ENCODE peak calls at places on chromosomes 16 and 17, in six cellular contexts. Z is IMR-90, W is tibial nerve, I is ovary, F is left ventricle myocardium inferior, E is upper lobe of right lung. Y is an unnamed sample.

GRCh38 chr16:51374346-51374745 is 223.3 kb upstream of the SALL1 start:
- DNase-seq in E (no peak), I (no peak), F (no peak), W (no peak), Z (peak), Y (no peak)

GRCh38 chr17:15516150-15516549 is 47.1 kb downstream of the TVP23C start:
- DNase-seq in F (no peak), Z (peak), I (no peak), E (no peak), W (no peak), Y (no peak)

GRCh38 chr17:28033972-28034714 is 8.3 kb upstream of the NLK start:
- DNase-seq in F (no peak), E (no peak), W (peak), I (no peak), Z (peak), Y (no peak)

GRCh38 chr17:31564883-31565297 is 173.4 kb downstream of the RAB11FIP4 start:
- DNase-seq in E (no peak), Z (peak), F (no peak), I (peak), W (no peak), Y (no peak)

GRCh38 chr17:81162491-81162890 is 2.8 kb upstream of the PVALEF start:
- DNase-seq in Z (no peak), E (no peak), F (no peak), I (no peak), W (no peak), Y (peak)

GRCh38 chr16:8998114-8998513 is 34.4 kb upstream of the USP7 start:
- DNase-seq in E (no peak), W (no peak), F (no peak), Z (peak), I (no peak), Y (no peak)

GRCh38 chr17:14630025-14630424 is 329.1 kb downstream of the HS3ST3B1 start:
- DNase-seq in F (no peak), W (no peak), I (no peak), E (no peak), Z (no peak), Y (no peak)

GRCh38 chr17:37744961-37745800 is at the start of gene HNF1B:
- DNase-seq in E (peak), Z (no peak), I (no peak), W (no peak), F (no peak), Y (peak)

GRCh38 chr16:84585886-84586285 is 32.0 kb downstream of the COTL1 start:
- DNase-seq in I (no peak), F (no peak), Z (no peak), W (no peak), E (no peak), Y (no peak)

GRCh38 chr17:12089809-12090384 is 69.2 kb downstream of the MAP2K4 start:
- DNase-seq in F (no peak), W (no peak), Z (peak), I (no peak), E (no peak), Y (no peak)

GRCh38 chr16:50303041-50303604 is 36.8 kb downstream of the ADCY7 start:
- DNase-seq in W (no peak), Z (peak), I (no peak), F (no peak), E (peak), Y (peak)

GRCh38 chr16:12054868-12055267 is 78.3 kb downstream of the SNX29 start:
- DNase-seq in E (no peak), I (no peak), Z (no peak), F (no peak), W (no peak), Y (no peak)

GRCh38 chr16:89365996-89366395 is 124.4 kb downstream of the ANKRD11 start:
- DNase-seq in W (no peak), F (no peak), I (no peak), E (no peak), Z (no peak), Y (no peak)

GRCh38 chr16:48385272-48385953 is at the start of gene SIAH1:
- DNase-seq in I (peak), E (peak), F (peak), W (peak), Z (peak), Y (peak)

GRCh38 chr16:10386517-10387377 is 886 bp downstream of the ATF7IP2 start:
- DNase-seq in I (no peak), E (no peak), W (no peak), F (no peak), Z (peak), Y (no peak)

DNA sequence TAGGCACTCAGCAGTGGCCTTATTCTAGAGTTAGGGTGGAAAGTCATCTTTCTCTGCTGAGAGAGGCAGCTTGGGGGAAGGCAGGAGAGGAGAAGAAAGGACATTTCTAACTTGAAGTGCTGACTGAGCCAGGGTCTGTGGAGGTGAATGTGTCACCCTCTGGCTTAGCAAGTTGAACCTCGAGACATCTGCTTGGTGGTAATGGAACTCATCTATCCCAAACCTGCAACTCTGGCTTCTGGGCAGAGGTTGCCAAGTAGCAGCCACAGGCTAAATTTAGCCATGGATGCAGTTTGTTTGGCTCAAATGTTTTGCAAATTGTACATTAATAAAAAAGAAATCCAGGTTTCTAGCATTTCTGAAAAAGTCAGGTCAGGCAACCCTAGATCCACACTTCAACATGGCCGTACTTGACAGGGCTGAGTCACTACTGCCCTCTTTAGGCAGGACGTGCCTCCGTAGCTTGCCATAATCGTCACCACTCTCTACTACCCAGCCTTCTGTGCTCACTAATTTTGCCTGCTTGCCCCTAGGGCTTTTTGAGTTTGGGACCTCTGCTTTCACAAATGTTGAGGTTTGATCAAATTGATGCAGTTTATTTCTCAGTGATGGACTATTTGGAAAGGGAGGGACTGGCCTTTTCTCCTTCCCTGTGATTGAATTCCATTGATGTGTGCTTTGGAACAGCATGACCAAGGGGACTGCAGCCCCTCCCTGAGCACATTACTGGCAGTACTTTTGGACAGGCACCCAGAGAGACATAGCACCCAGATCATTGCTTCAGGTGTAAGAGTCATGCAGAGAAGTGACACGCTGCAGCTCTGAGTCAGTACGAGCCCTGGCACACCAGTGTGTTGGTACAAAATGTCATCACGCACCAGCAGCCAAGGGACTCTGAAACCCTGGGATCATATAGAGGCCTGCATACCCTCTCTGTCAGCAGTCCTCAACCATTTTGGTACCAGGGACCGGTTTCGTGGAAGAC is 5.2 kb downstream of the CDH13 start:
- DNase-seq in I (no peak), F (no peak), Z (peak), E (no peak), W (no peak), Y (no peak)
- H3K27ac ChIP-seq in I (no peak), F (peak), Z (no peak), E (no peak), W (no peak), Y (no peak)

GRCh38 chr17:63277629-63278028 is 168.5 kb downstream of the CYB561 start:
- DNase-seq in Z (no peak), F (no peak), W (no peak), E (no peak), I (no peak), Y (no peak)

GRCh38 chr17:63276821-63277220 is 169.3 kb downstream of the CYB561 start:
- DNase-seq in F (no peak), I (no peak), E (no peak), W (no peak), Z (no peak), Y (no peak)

GRCh38 chr17:63276376-63276775 is 169.7 kb downstream of the CYB561 start:
- DNase-seq in Z (no peak), E (no peak), I (no peak), W (no peak), F (no peak), Y (no peak)

GRCh38 chr17:63275318-63275967 is 170.7 kb downstream of the CYB561 start:
- DNase-seq in Z (peak), F (no peak), W (no peak), E (no peak), I (no peak), Y (no peak)

DNA sequence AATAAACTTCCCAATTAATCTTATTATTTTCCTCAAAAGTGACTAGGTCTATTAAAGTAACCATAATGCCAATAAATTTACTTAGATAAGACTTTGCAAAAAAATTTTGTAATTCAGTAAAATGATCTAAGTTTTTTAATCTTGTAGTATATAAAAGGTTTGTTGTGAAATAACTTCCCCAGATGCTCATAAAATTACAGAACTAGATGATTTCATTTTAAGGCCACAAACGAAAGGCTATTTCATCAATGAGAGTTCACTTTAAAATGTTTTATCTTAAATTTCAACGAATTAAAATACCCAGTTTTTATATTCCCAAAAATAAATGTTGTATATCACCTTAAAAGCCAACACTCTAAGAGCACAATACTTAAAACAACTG is 170.1 kb downstream of the CYB561 start:
- DNase-seq in F (no peak), I (no peak), E (no peak), Z (no peak), W (no peak), Y (no peak)
- H3K27ac ChIP-seq in F (peak), I (no peak), E (no peak), Z (no peak), W (peak), Y (no peak)

GRCh38 chr17:19304751-19305150 is 57.8 kb downstream of the B9D1 start:
- DNase-seq in W (no peak), Z (no peak), F (no peak), E (peak), I (no peak), Y (peak)
- H3K27ac ChIP-seq in W (peak), Z (no peak), F (peak), E (no peak), I (no peak), Y (peak)

GRCh38 chr16:85593503-85594195 is 19.5 kb upstream of the GSE1 start:
- DNase-seq in Z (no peak), E (no peak), W (no peak), I (no peak), F (no peak), Y (no peak)

GRCh38 chr16:85595812-85596495 is 17.2 kb upstream of the GSE1 start:
- DNase-seq in E (no peak), F (no peak), I (no peak), Z (no peak), W (no peak), Y (no peak)

GRCh38 chr16:85594621-85595298 is 18.4 kb upstream of the GSE1 start:
- DNase-seq in F (no peak), I (no peak), Z (no peak), W (no peak), E (no peak), Y (no peak)

GRCh38 chr16:85592700-85593502 is 20.2 kb upstream of the GSE1 start:
- DNase-seq in E (no peak), I (no peak), F (no peak), W (no peak), Z (peak), Y (no peak)

DNA sequence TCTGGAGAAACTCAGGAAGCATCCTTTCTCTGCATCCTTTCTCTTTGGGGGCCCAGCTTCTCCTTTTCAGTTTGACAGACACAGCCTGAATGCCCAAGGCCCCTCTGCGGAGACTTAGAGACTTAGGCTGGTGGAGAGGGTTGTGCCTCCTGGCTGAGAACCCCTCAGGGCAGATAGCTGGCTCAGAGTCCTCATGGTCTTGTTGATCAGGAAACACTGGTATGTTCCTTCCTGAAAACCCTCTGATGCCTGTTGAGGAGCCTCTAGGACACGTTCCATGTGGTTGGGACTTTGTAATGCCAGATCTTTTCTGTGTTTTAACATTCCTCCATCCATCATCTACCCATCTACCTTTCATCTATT is 17.8 kb upstream of the GSE1 start:
- DNase-seq in W (no peak), F (no peak), I (no peak), E (no peak), Z (no peak), Y (no peak)
- H3K27ac ChIP-seq in W (no peak), F (no peak), I (no peak), E (no peak), Z (no peak), Y (no peak)

GRCh38 chr17:49680314-49680713 is 2.4 kb upstream of the SPOP start:
- DNase-seq in W (no peak), E (no peak), F (no peak), Z (no peak), I (no peak), Y (peak)
- H3K27ac ChIP-seq in W (no peak), E (no peak), F (no peak), Z (no peak), I (no peak), Y (no peak)

GRCh38 chr17:62089296-62089695 is 24.2 kb upstream of the MED13 start:
- DNase-seq in W (no peak), Z (no peak), F (no peak), E (no peak), I (no peak), Y (no peak)

GRCh38 chr17:62091804-62092203 is 26.7 kb upstream of the MED13 start:
- DNase-seq in Z (no peak), E (no peak), F (no peak), I (no peak), W (no peak), Y (no peak)

GRCh38 chr17:62092784-62093183 is 27.7 kb upstream of the MED13 start:
- DNase-seq in Z (no peak), F (no peak), W (no peak), I (no peak), E (no peak), Y (no peak)

GRCh38 chr17:62090868-62091267 is 25.8 kb upstream of the MED13 start:
- DNase-seq in I (no peak), F (no peak), E (no peak), Z (no peak), W (no peak), Y (no peak)

GRCh38 chr17:62090021-62090824 is 25.1 kb upstream of the MED13 start:
- DNase-seq in E (no peak), F (no peak), Z (no peak), W (no peak), I (no peak), Y (no peak)
- H3K27ac ChIP-seq in E (no peak), F (no peak), Z (no peak), W (no peak), I (no peak), Y (no peak)

GRCh38 chr17:74235040-74235581 is 21.7 kb downstream of the TTYH2 start:
- DNase-seq in Z (no peak), W (no peak), I (no peak), F (no peak), E (no peak), Y (no peak)
- H3K27ac ChIP-seq in Z (no peak), W (peak), I (peak), F (peak), E (peak), Y (peak)

GRCh38 chr17:6683081-6683684 is 30.0 kb downstream of the SLC13A5 start:
- DNase-seq in I (no peak), E (no peak), Z (no peak), W (no peak), F (no peak), Y (no peak)
- H3K27ac ChIP-seq in I (no peak), E (no peak), Z (no peak), W (no peak), F (no peak), Y (no peak)

GRCh38 chr17:61070649-61071048 is 329.0 kb upstream of the TBX2 start:
- DNase-seq in I (no peak), Z (no peak), W (no peak), F (no peak), E (no peak), Y (no peak)

GRCh38 chr17:61063528-61063927 is 336.1 kb upstream of the TBX2 start:
- DNase-seq in I (no peak), W (no peak), Z (no peak), F (no peak), E (no peak), Y (no peak)

GRCh38 chr17:61064087-61064951 is 335.3 kb upstream of the TBX2 start:
- DNase-seq in Z (no peak), F (no peak), I (no peak), W (no peak), E (no peak), Y (no peak)

GRCh38 chr17:61065263-61065773 is 334.3 kb upstream of the TBX2 start:
- DNase-seq in I (no peak), E (no peak), W (no peak), F (no peak), Z (peak), Y (no peak)
- H3K27ac ChIP-seq in I (no peak), E (no peak), W (peak), F (peak), Z (no peak), Y (peak)

Y was measured in spleen.